ENCODE peak calls at places on chromosomes 13 and 19, in ten cellular contexts. Z is DMS 273 treated with DMSO at 0.1 percent for 48 hours; E is GM23338; P is GM12878; G is OCI-LY7; T is nephron progenitor cell; Y is naive thymus-derived CD8-positive, alpha-beta T cell; X is AML-193; N is fibroblast of the conjunctiva; Q is MV-4-11. V is an unnamed sample.

GRCh38 chr19:2108251-2109016 is 11.7 kb downstream of the IZUMO4 start:
- DNase-seq in T (no peak), P (no peak), Q (no peak), E (no peak), X (no peak), N (no peak), Z (no peak), Y (no peak), G (no peak), V (no peak)

GRCh38 chr19:5891938-5892771 is 11.4 kb downstream of the NDUFA11 start:
- DNase-seq in E (peak), Q (no peak), N (no peak), G (peak), X (no peak), Z (no peak), Y (no peak), P (no peak), T (peak), V (no peak)

GRCh38 chr13:27339299-27339698 is 68.7 kb downstream of the RASL11A start:
- DNase-seq in Q (peak), Y (peak), T (peak), G (peak), Z (peak), P (no peak), E (peak), X (peak), N (peak), V (no peak)

GRCh38 chr13:47638627-47639026 is 362.4 kb downstream of the SUCLA2 start:
- DNase-seq in P (no peak), Z (no peak), G (no peak), X (no peak), Y (no peak), T (no peak), E (no peak), Q (no peak), N (no peak), V (no peak)

GRCh38 chr13:55359067-55359466 is 1781.7 kb upstream of the PRR20A start:
- DNase-seq in E (peak), X (no peak), Q (no peak), P (no peak), N (no peak), T (no peak), Z (no peak), Y (no peak), G (no peak), V (no peak)

GRCh38 chr13:97432232-97432916 is 1.6 kb upstream of the RAP2A start:
- DNase-seq in N (no peak), P (no peak), Z (no peak), Q (no peak), Y (no peak), E (no peak), G (peak), X (no peak), T (no peak), V (no peak)

GRCh38 chr19:34676697-34677385 is at the start of gene SCGB2B2:
- DNase-seq in T (no peak), N (peak), G (peak), Y (no peak), P (peak), X (peak), E (peak), Z (peak), Q (peak), V (peak)

GRCh38 chr13:49828452-49828851 is 36.0 kb upstream of the KPNA3 start:
- DNase-seq in P (no peak), T (no peak), Q (peak), N (no peak), Y (no peak), Z (no peak), X (peak), G (peak), E (peak), V (peak)

GRCh38 chr19:18470153-18470552 is 32.2 kb upstream of the ISYNA1 start:
- DNase-seq in Y (no peak), E (peak), X (peak), N (no peak), G (peak), Q (peak), Z (no peak), T (peak), P (no peak), V (no peak)

GRCh38 chr19:47229674-47230121 is 1.3 kb downstream of the BBC3 start:
- DNase-seq in Q (no peak), Y (peak), Z (no peak), X (no peak), P (no peak), E (no peak), T (no peak), N (no peak), G (peak), V (no peak)

V was measured in SIG-M5.